ENCODE peak calls at places on chromosomes 3 and 15, in eight cellular contexts. N is stimulated activated CD8-positive, alpha-beta memory T cell treated with anti-CD3 and anti-CD28 coated beads, Interleukin-15, amount 100 ng/mL, for 24 hours; A is GM03348; E is SHP77; R is CD8-positive, alpha-beta T cell; K is mammary epithelial cell; G is glutamatergic neuron; V is NCI-H510A treated with DMSO at 0.1 percent for 48 hours. U is an unnamed sample.

GRCh38 chr3:122074621-122075265 is 19.6 kb downstream of the CD86 start:
- DNase-seq in N (no peak), A (no peak), E (no peak), R (no peak), K (no peak), G (no peak), V (no peak), U (no peak)

GRCh38 chr15:58934114-58934447 is 602 bp upstream of the SLTM start:
- DNase-seq in N (no peak), A (no peak), E (no peak), R (no peak), K (no peak), G (no peak), V (peak; percentile 44), U (no peak)

GRCh38 chr3:33791477-33792166 is 6.8 kb upstream of the PDCD6IP start:
- DNase-seq in N (no peak), A (no peak), E (no peak), R (no peak), K (peak; percentile 100), G (no peak), V (no peak), U (peak; percentile 92)

GRCh38 chr3:10432931-10433330 is 72.5 kb downstream of the ATP2B2 start:
- DNase-seq in N (no peak), A (no peak), E (no peak), R (no peak), K (no peak), G (no peak), V (no peak), U (no peak)

GRCh38 chr3:168094580-168094876 is 1.2 kb downstream of the GOLIM4 start:
- DNase-seq in N (no peak), A (peak; percentile 79), E (no peak), R (no peak), K (no peak), G (peak; percentile 66), V (no peak), U (peak; percentile 55)

GRCh38 chr15:95990833-95991232 is 339.7 kb upstream of the NR2F2 start:
- DNase-seq in N (no peak), A (peak; percentile 4), E (no peak), R (no peak), K (peak; percentile 24), G (no peak), V (no peak), U (no peak)

GRCh38 chr3:178060406-178060805 is 475.8 kb upstream of the KCNMB2 start:
- DNase-seq in N (no peak), A (peak; percentile 71), E (no peak), R (no peak), K (no peak), G (no peak), V (no peak), U (peak; percentile 70)

GRCh38 chr3:35678552-35679220 is 39.4 kb downstream of the ARPP21 start:
- DNase-seq in N (no peak), A (no peak), E (no peak), R (no peak), K (no peak), G (no peak), V (no peak), U (no peak)

GRCh38 chr3:136858381-136858780 is 3.6 kb upstream of the NCK1 start:
- DNase-seq in N (no peak), A (no peak), E (no peak), R (no peak), K (no peak), G (no peak), V (no peak), U (no peak)

GRCh38 chr15:63826513-63826912 is 7.2 kb downstream of the HERC1 start:
- DNase-seq in N (no peak), A (no peak), E (no peak), R (no peak), K (no peak), G (no peak), V (no peak), U (peak; percentile 37)

GRCh38 chr3:99878005-99878404 is 60.3 kb downstream of the CMSS1 start:
- DNase-seq in N (no peak), A (peak; percentile 56), E (no peak), R (no peak), K (peak; percentile 85), G (no peak), V (no peak), U (peak; percentile 91)

GRCh38 chr3:150930839-150931238 is 25.6 kb upstream of the MINDY4B start:
- DNase-seq in N (no peak), A (no peak), E (no peak), R (no peak), K (no peak), G (no peak), V (no peak), U (no peak)

GRCh38 chr3:144259267-144259666 is 287.6 kb downstream of the DIPK2A start:
- DNase-seq in N (no peak), A (no peak), E (peak; percentile 67), R (no peak), K (no peak), G (no peak), V (peak; percentile 70), U (peak; percentile 9)

GRCh38 chr3:425094-425493 is 228.5 kb downstream of the CHL1 start:
- DNase-seq in N (no peak), A (no peak), E (no peak), R (no peak), K (no peak), G (no peak), V (no peak), U (no peak)

GRCh38 chr3:113283306-113283705 is 71.9 kb downstream of the BOC start:
- DNase-seq in N (no peak), A (no peak), E (no peak), R (no peak), K (no peak), G (no peak), V (no peak), U (no peak)

GRCh38 chr3:183924956-183925355 is 40.3 kb upstream of the PARL start:
- DNase-seq in N (no peak), A (no peak), E (no peak), R (no peak), K (peak; percentile 97), G (no peak), V (no peak), U (peak; percentile 34)

GRCh38 chr3:155870945-155871745 is 695 bp downstream of the GMPS start:
- DNase-seq in N (peak; percentile 16), A (peak; percentile 65), E (peak; percentile 35), R (peak; percentile 15), K (peak; percentile 66), G (peak; percentile 60), V (no peak), U (peak; percentile 40)

GRCh38 chr15:55917881-55918296 is 75.5 kb downstream of the NEDD4 start:
- DNase-seq in N (no peak), A (peak; percentile 44), E (peak; percentile 45), R (no peak), K (peak; percentile 86), G (no peak), V (peak; percentile 42), U (peak; percentile 96)

GRCh38 chr3:106473576-106474506 is 605.0 kb upstream of the CBLB start:
- DNase-seq in N (no peak), A (no peak), E (no peak), R (no peak), K (no peak), G (no peak), V (no peak), U (no peak)

GRCh38 chr3:48285132-48285531 is 44.2 kb downstream of the ZNF589 start:
- DNase-seq in N (no peak), A (peak; percentile 75), E (no peak), R (no peak), K (no peak), G (no peak), V (no peak), U (peak; percentile 60)

GRCh38 chr15:88649286-88649733 is 10.5 kb downstream of the ISG20 start:
- DNase-seq in N (no peak), A (peak; percentile 52), E (no peak), R (peak; percentile 33), K (peak; percentile 94), G (no peak), V (no peak), U (peak; percentile 65)

GRCh38 chr3:160330111-160330510 is 68.9 kb downstream of the IFT80 start:
- DNase-seq in N (no peak), A (no peak), E (no peak), R (no peak), K (no peak), G (no peak), V (no peak), U (no peak)

GRCh38 chr3:38438421-38438820 is 15.3 kb upstream of the ACVR2B start:
- DNase-seq in N (no peak), A (no peak), E (no peak), R (no peak), K (peak; percentile 77), G (no peak), V (no peak), U (peak; percentile 47)

U was measured in amniotic epithelial cell.